ENCODE peak calls at places on chromosomes 6 and 20, in ten cellular contexts. One of them, this sample, is unnamed.

GRCh38 chr20:50215917-50216316 is 25.3 kb downstream of the CEBPB start:
- DNase-seq in adrenal gland: no peak
- DNase-seq in foreskin fibroblast: no peak
- DNase-seq in upper lobe of right lung: no peak
- DNase-seq in CD8-positive, alpha-beta T cell: no peak
- DNase-seq in endothelial cell: no peak
- DNase-seq in left ventricle myocardium inferior: no peak
- DNase-seq in GM20000: no peak
- DNase-seq in MCF 10A: no peak
- DNase-seq in HFF-Myc: no peak
- DNase-seq in this sample: no peak

GRCh38 chr6:111148110-111148509 is 60.8 kb downstream of the SLC16A10 start:
- DNase-seq in adrenal gland: no peak
- DNase-seq in foreskin fibroblast: no peak
- DNase-seq in upper lobe of right lung: no peak
- DNase-seq in CD8-positive, alpha-beta T cell: no peak
- DNase-seq in endothelial cell: no peak
- DNase-seq in left ventricle myocardium inferior: no peak
- DNase-seq in GM20000: no peak
- DNase-seq in MCF 10A: no peak
- DNase-seq in HFF-Myc: no peak
- DNase-seq in this sample: no peak

GRCh38 chr6:164258421-164258820 is 843.9 kb downstream of the QKI start:
- DNase-seq in adrenal gland: no peak
- DNase-seq in foreskin fibroblast: no peak
- DNase-seq in upper lobe of right lung: no peak
- DNase-seq in CD8-positive, alpha-beta T cell: no peak
- DNase-seq in endothelial cell: no peak
- DNase-seq in left ventricle myocardium inferior: no peak
- DNase-seq in GM20000: no peak
- DNase-seq in MCF 10A: no peak
- DNase-seq in HFF-Myc: no peak
- DNase-seq in this sample: no peak

GRCh38 chr6:166351715-166352285 is 9.5 kb upstream of the SFT2D1 start:
- DNase-seq in adrenal gland: no peak
- DNase-seq in foreskin fibroblast: no peak
- DNase-seq in upper lobe of right lung: no peak
- DNase-seq in CD8-positive, alpha-beta T cell: no peak
- DNase-seq in endothelial cell: no peak
- DNase-seq in left ventricle myocardium inferior: no peak
- DNase-seq in GM20000: peak
- DNase-seq in MCF 10A: no peak
- DNase-seq in HFF-Myc: no peak
- DNase-seq in this sample: no peak

GRCh38 chr20:62359491-62360121 is 7.5 kb downstream of the LAMA5 start:
- DNase-seq in adrenal gland: no peak
- DNase-seq in foreskin fibroblast: no peak
- DNase-seq in upper lobe of right lung: no peak
- DNase-seq in CD8-positive, alpha-beta T cell: no peak
- DNase-seq in endothelial cell: no peak
- DNase-seq in left ventricle myocardium inferior: peak
- DNase-seq in GM20000: no peak
- DNase-seq in MCF 10A: peak
- DNase-seq in HFF-Myc: no peak
- DNase-seq in this sample: no peak

GRCh38 chr20:46458891-46459750 is 52.7 kb upstream of the ELMO2 start:
- DNase-seq in adrenal gland: peak
- DNase-seq in foreskin fibroblast: peak
- DNase-seq in upper lobe of right lung: peak
- DNase-seq in CD8-positive, alpha-beta T cell: no peak
- DNase-seq in endothelial cell: peak
- DNase-seq in left ventricle myocardium inferior: peak
- DNase-seq in GM20000: no peak
- DNase-seq in MCF 10A: no peak
- DNase-seq in HFF-Myc: no peak
- DNase-seq in this sample: no peak

GRCh38 chr6:26445934-26446667 is 5.8 kb downstream of the BTN3A3 start:
- DNase-seq in adrenal gland: no peak
- DNase-seq in foreskin fibroblast: no peak
- DNase-seq in upper lobe of right lung: no peak
- DNase-seq in CD8-positive, alpha-beta T cell: no peak
- DNase-seq in endothelial cell: no peak
- DNase-seq in left ventricle myocardium inferior: no peak
- DNase-seq in GM20000: peak
- DNase-seq in MCF 10A: no peak
- DNase-seq in HFF-Myc: no peak
- DNase-seq in this sample: no peak

GRCh38 chr6:79468587-79468986 is 68.6 kb downstream of the LCA5 start:
- DNase-seq in adrenal gland: no peak
- DNase-seq in foreskin fibroblast: no peak
- DNase-seq in upper lobe of right lung: no peak
- DNase-seq in CD8-positive, alpha-beta T cell: no peak
- DNase-seq in endothelial cell: no peak
- DNase-seq in left ventricle myocardium inferior: no peak
- DNase-seq in GM20000: no peak
- DNase-seq in MCF 10A: no peak
- DNase-seq in HFF-Myc: no peak
- DNase-seq in this sample: no peak

GRCh38 chr6:157988700-157989063 is 7.0 kb downstream of the SYNJ2 start:
- DNase-seq in adrenal gland: no peak
- DNase-seq in foreskin fibroblast: no peak
- DNase-seq in upper lobe of right lung: peak
- DNase-seq in CD8-positive, alpha-beta T cell: no peak
- DNase-seq in endothelial cell: no peak
- DNase-seq in left ventricle myocardium inferior: no peak
- DNase-seq in GM20000: no peak
- DNase-seq in MCF 10A: no peak
- DNase-seq in HFF-Myc: no peak
- DNase-seq in this sample: no peak

GRCh38 chr6:157987788-157988699 is 6.4 kb downstream of the SYNJ2 start:
- DNase-seq in adrenal gland: no peak
- DNase-seq in foreskin fibroblast: no peak
- DNase-seq in upper lobe of right lung: no peak
- DNase-seq in CD8-positive, alpha-beta T cell: no peak
- DNase-seq in endothelial cell: no peak
- DNase-seq in left ventricle myocardium inferior: no peak
- DNase-seq in GM20000: no peak
- DNase-seq in MCF 10A: no peak
- DNase-seq in HFF-Myc: no peak
- DNase-seq in this sample: peak

GRCh38 chr6:157990321-157991066 is 8.8 kb downstream of the SYNJ2 start:
- DNase-seq in adrenal gland: no peak
- DNase-seq in foreskin fibroblast: no peak
- DNase-seq in upper lobe of right lung: peak
- DNase-seq in CD8-positive, alpha-beta T cell: peak
- DNase-seq in endothelial cell: no peak
- DNase-seq in left ventricle myocardium inferior: no peak
- DNase-seq in GM20000: peak
- DNase-seq in MCF 10A: no peak
- DNase-seq in HFF-Myc: no peak
- DNase-seq in this sample: peak

GRCh38 chr6:157991067-157991432 is 9.4 kb downstream of the SYNJ2 start:
- DNase-seq in adrenal gland: no peak
- DNase-seq in foreskin fibroblast: no peak
- DNase-seq in upper lobe of right lung: peak
- DNase-seq in CD8-positive, alpha-beta T cell: no peak
- DNase-seq in endothelial cell: no peak
- DNase-seq in left ventricle myocardium inferior: no peak
- DNase-seq in GM20000: no peak
- DNase-seq in MCF 10A: no peak
- DNase-seq in HFF-Myc: no peak
- DNase-seq in this sample: peak

GRCh38 chr6:157989541-157990289 is 8.1 kb downstream of the SYNJ2 start:
- DNase-seq in adrenal gland: peak
- DNase-seq in foreskin fibroblast: no peak
- DNase-seq in upper lobe of right lung: peak
- DNase-seq in CD8-positive, alpha-beta T cell: no peak
- DNase-seq in endothelial cell: no peak
- DNase-seq in left ventricle myocardium inferior: peak
- DNase-seq in GM20000: no peak
- DNase-seq in MCF 10A: peak
- DNase-seq in HFF-Myc: no peak
- DNase-seq in this sample: peak
- TF ChIP-seq CTCF in adrenal gland: no peak
- TF ChIP-seq CTCF in foreskin fibroblast: peak
- TF ChIP-seq CTCF in upper lobe of right lung: no peak
- TF ChIP-seq CTCF in CD8-positive, alpha-beta T cell: no peak
- TF ChIP-seq CTCF in endothelial cell: no peak
- TF ChIP-seq CTCF in left ventricle myocardium inferior: no peak
- TF ChIP-seq CTCF in GM20000: no peak
- TF ChIP-seq CTCF in MCF 10A: no peak
- TF ChIP-seq CTCF in HFF-Myc: no peak
- TF ChIP-seq CTCF in this sample: no peak

GRCh38 chr6:55277628-55278003 is 49.7 kb upstream of the GFRAL start:
- DNase-seq in adrenal gland: no peak
- DNase-seq in foreskin fibroblast: no peak
- DNase-seq in upper lobe of right lung: no peak
- DNase-seq in CD8-positive, alpha-beta T cell: no peak
- DNase-seq in endothelial cell: no peak
- DNase-seq in left ventricle myocardium inferior: no peak
- DNase-seq in GM20000: no peak
- DNase-seq in MCF 10A: no peak
- DNase-seq in HFF-Myc: no peak
- DNase-seq in this sample: no peak

GRCh38 chr6:55281215-55281614 is 46.1 kb upstream of the GFRAL start:
- DNase-seq in adrenal gland: no peak
- DNase-seq in foreskin fibroblast: no peak
- DNase-seq in upper lobe of right lung: no peak
- DNase-seq in CD8-positive, alpha-beta T cell: no peak
- DNase-seq in endothelial cell: no peak
- DNase-seq in left ventricle myocardium inferior: no peak
- DNase-seq in GM20000: no peak
- DNase-seq in MCF 10A: no peak
- DNase-seq in HFF-Myc: no peak
- DNase-seq in this sample: no peak

GRCh38 chr6:55282145-55282544 is 45.1 kb upstream of the GFRAL start:
- DNase-seq in adrenal gland: no peak
- DNase-seq in foreskin fibroblast: no peak
- DNase-seq in upper lobe of right lung: no peak
- DNase-seq in CD8-positive, alpha-beta T cell: no peak
- DNase-seq in endothelial cell: no peak
- DNase-seq in left ventricle myocardium inferior: peak
- DNase-seq in GM20000: no peak
- DNase-seq in MCF 10A: no peak
- DNase-seq in HFF-Myc: no peak
- DNase-seq in this sample: no peak

DNA sequence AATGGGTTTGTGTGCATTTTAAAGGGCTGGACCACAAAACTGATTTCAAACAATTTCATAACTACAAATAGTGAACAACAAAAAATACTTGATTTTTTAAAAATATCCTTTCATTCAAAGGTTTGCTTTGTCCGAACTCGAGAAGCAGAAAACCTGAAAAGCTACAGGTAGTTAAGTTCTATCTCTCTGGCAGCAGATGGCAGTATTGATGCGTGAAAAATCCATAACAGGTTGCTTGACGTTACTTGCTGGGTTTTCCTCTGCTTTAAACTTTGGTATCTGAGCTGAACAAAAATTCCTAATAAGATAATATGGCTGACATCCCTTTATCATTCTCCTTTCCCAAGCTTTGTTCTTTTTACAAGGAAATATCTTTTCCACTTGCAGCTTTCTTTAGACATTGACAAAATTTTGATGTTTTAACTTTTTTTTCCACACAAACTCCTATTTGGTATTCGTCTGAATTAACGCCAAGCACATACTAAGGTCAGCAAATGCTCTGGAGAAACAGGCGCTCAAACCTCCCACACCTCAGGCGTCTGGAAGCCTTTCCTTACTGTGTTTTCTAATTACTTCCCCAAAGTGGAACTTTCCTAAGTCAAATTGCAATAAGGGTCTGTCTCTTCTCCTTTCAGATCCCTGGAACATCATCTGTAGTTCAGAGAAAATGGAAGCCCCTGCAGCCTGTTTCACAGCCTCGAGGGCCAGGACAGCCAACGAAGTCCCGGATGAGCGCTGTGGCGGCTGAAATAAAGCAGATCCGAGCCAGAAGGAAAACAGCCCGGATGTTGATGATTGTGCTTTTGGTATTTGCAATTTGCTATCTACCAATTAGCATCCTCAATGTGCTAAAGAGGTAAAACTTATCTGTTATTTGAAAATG is 50.3 kb upstream of the GFRAL start:
- DNase-seq in adrenal gland: peak
- DNase-seq in foreskin fibroblast: peak
- DNase-seq in upper lobe of right lung: no peak
- DNase-seq in CD8-positive, alpha-beta T cell: no peak
- DNase-seq in endothelial cell: peak
- DNase-seq in left ventricle myocardium inferior: peak
- DNase-seq in GM20000: peak
- DNase-seq in MCF 10A: peak
- DNase-seq in HFF-Myc: peak
- DNase-seq in this sample: no peak
- TF ChIP-seq CTCF in adrenal gland: peak
- TF ChIP-seq CTCF in foreskin fibroblast: peak
- TF ChIP-seq CTCF in upper lobe of right lung: peak
- TF ChIP-seq CTCF in CD8-positive, alpha-beta T cell: no peak
- TF ChIP-seq CTCF in endothelial cell: peak
- TF ChIP-seq CTCF in left ventricle myocardium inferior: peak
- TF ChIP-seq CTCF in GM20000: peak
- TF ChIP-seq CTCF in MCF 10A: peak
- TF ChIP-seq CTCF in HFF-Myc: peak
- TF ChIP-seq CTCF in this sample: peak

DNA sequence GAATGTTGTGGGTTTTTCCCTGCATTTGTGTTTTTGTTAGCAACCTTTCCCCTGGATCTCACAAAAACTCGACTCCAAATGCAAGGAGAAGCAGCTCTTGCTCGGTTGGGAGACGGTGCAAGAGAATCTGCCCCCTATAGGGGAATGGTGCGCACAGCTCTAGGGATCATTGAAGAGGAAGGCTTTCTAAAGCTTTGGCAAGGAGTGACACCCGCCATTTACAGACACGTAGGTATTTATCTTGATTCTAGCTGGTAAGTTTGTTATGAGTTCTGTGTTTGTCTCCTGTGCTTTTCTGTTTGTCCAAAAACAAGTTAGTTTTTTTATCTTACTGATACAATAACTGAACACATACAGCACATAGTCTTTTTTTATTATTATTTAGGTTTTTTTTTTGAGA is 3.0 kb downstream of the SLC25A27 start:
- DNase-seq in adrenal gland: no peak
- DNase-seq in foreskin fibroblast: no peak
- DNase-seq in upper lobe of right lung: no peak
- DNase-seq in CD8-positive, alpha-beta T cell: no peak
- DNase-seq in endothelial cell: peak
- DNase-seq in left ventricle myocardium inferior: no peak
- DNase-seq in GM20000: no peak
- DNase-seq in MCF 10A: no peak
- DNase-seq in HFF-Myc: no peak
- DNase-seq in this sample: no peak
- TF ChIP-seq CTCF in adrenal gland: no peak
- TF ChIP-seq CTCF in foreskin fibroblast: peak
- TF ChIP-seq CTCF in upper lobe of right lung: peak
- TF ChIP-seq CTCF in CD8-positive, alpha-beta T cell: no peak
- TF ChIP-seq CTCF in endothelial cell: peak
- TF ChIP-seq CTCF in left ventricle myocardium inferior: no peak
- TF ChIP-seq CTCF in GM20000: no peak
- TF ChIP-seq CTCF in MCF 10A: peak
- TF ChIP-seq CTCF in HFF-Myc: peak
- TF ChIP-seq CTCF in this sample: no peak

DNA sequence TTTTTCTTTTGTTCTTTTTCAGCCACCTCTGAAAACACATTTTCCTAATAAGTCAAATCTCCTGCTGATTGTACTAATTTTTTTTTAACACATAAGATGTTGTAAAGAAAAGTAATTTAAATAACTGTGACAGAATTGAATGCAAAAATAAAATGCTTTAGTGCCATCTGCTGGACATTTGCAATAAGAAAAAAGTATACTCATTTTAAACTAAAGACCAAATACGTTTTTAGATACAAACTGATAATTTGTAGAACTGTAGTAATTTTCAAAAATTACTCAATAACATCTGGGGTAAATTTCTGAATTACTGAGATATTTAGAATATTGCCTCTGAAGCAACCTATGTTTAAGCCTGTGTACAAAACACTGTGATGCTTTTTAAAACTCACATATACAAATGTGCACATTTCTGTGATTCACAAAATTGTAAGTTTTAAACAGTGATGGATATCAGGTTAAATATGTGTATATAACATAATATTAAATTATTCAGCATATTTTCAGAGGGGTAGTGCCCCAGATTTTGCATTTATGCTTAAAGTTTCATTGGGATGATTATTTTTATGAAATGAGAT is 198.7 kb downstream of the RIMS1 start:
- DNase-seq in adrenal gland: no peak
- DNase-seq in foreskin fibroblast: peak
- DNase-seq in upper lobe of right lung: no peak
- DNase-seq in CD8-positive, alpha-beta T cell: no peak
- DNase-seq in endothelial cell: no peak
- DNase-seq in left ventricle myocardium inferior: no peak
- DNase-seq in GM20000: peak
- DNase-seq in MCF 10A: peak
- DNase-seq in HFF-Myc: no peak
- DNase-seq in this sample: no peak
- TF ChIP-seq CTCF in adrenal gland: peak
- TF ChIP-seq CTCF in foreskin fibroblast: peak
- TF ChIP-seq CTCF in upper lobe of right lung: peak
- TF ChIP-seq CTCF in CD8-positive, alpha-beta T cell: no peak
- TF ChIP-seq CTCF in endothelial cell: peak
- TF ChIP-seq CTCF in left ventricle myocardium inferior: peak
- TF ChIP-seq CTCF in GM20000: peak
- TF ChIP-seq CTCF in MCF 10A: peak
- TF ChIP-seq CTCF in HFF-Myc: no peak
- TF ChIP-seq CTCF in this sample: peak